ENCODE peak calls at places on chromosomes 1 and 21, in nine cellular contexts. One of them, this sample, is unnamed.

GRCh38 chr1:60547821-60548220 is 474.3 kb upstream of the C1orf87 start:
- DNase-seq in stimulated activated effector memory CD8-positive, alpha-beta T cell treated with anti-CD3 and anti-CD28 coated beads, Interleukin-12 subunit alpha, Interleukin-12 subunit beta, amount 100 ng/mL, for 72 hours: no peak
- DNase-seq in DMS153: peak; percentile 8
- DNase-seq in SK-N-SH: no peak
- DNase-seq in GM23248: no peak
- DNase-seq in epithelial cell of esophagus: no peak
- DNase-seq in fibroblast of pulmonary artery: no peak
- DNase-seq in NCI-H2029 treated with DMSO at 0.1 percent for 48 hours: peak; percentile 100
- DNase-seq in IMR-90: no peak
- DNase-seq in this sample: no peak

GRCh38 chr1:46804027-46804889 is 5.4 kb downstream of the CYP4B1 start:
- DNase-seq in NCI-H2029 treated with DMSO at 0.1 percent for 48 hours: peak; percentile 77
- DNase-seq in stimulated activated effector memory CD8-positive, alpha-beta T cell treated with anti-CD3 and anti-CD28 coated beads, Interleukin-12 subunit alpha, Interleukin-12 subunit beta, amount 100 ng/mL, for 72 hours: peak; percentile 20
- DNase-seq in epithelial cell of esophagus: peak; percentile 39
- DNase-seq in fibroblast of pulmonary artery: no peak
- DNase-seq in SK-N-SH: no peak
- DNase-seq in GM23248: no peak
- DNase-seq in IMR-90: no peak
- DNase-seq in DMS153: no peak
- DNase-seq in this sample: no peak

GRCh38 chr1:183353597-183353996 is 64.6 kb downstream of the NMNAT2 start:
- DNase-seq in fibroblast of pulmonary artery: no peak
- DNase-seq in GM23248: no peak
- DNase-seq in DMS153: no peak
- DNase-seq in NCI-H2029 treated with DMSO at 0.1 percent for 48 hours: no peak
- DNase-seq in stimulated activated effector memory CD8-positive, alpha-beta T cell treated with anti-CD3 and anti-CD28 coated beads, Interleukin-12 subunit alpha, Interleukin-12 subunit beta, amount 100 ng/mL, for 72 hours: no peak
- DNase-seq in IMR-90: no peak
- DNase-seq in epithelial cell of esophagus: no peak
- DNase-seq in SK-N-SH: no peak
- DNase-seq in this sample: peak; percentile 68

GRCh38 chr1:215957692-215958091 is 390.6 kb downstream of the KCTD3 start:
- DNase-seq in DMS153: no peak
- DNase-seq in IMR-90: peak; percentile 66
- DNase-seq in stimulated activated effector memory CD8-positive, alpha-beta T cell treated with anti-CD3 and anti-CD28 coated beads, Interleukin-12 subunit alpha, Interleukin-12 subunit beta, amount 100 ng/mL, for 72 hours: no peak
- DNase-seq in NCI-H2029 treated with DMSO at 0.1 percent for 48 hours: no peak
- DNase-seq in SK-N-SH: peak; percentile 1
- DNase-seq in fibroblast of pulmonary artery: peak; percentile 15
- DNase-seq in epithelial cell of esophagus: no peak
- DNase-seq in GM23248: peak; percentile 1
- DNase-seq in this sample: peak; percentile 10

GRCh38 chr1:46289976-46290375 is 13.4 kb downstream of the LRRC41 start:
- DNase-seq in DMS153: no peak
- DNase-seq in IMR-90: peak; percentile 31
- DNase-seq in NCI-H2029 treated with DMSO at 0.1 percent for 48 hours: no peak
- DNase-seq in GM23248: peak; percentile 30
- DNase-seq in epithelial cell of esophagus: no peak
- DNase-seq in fibroblast of pulmonary artery: no peak
- DNase-seq in SK-N-SH: no peak
- DNase-seq in stimulated activated effector memory CD8-positive, alpha-beta T cell treated with anti-CD3 and anti-CD28 coated beads, Interleukin-12 subunit alpha, Interleukin-12 subunit beta, amount 100 ng/mL, for 72 hours: no peak
- DNase-seq in this sample: no peak

GRCh38 chr21:44920694-44921604 is at the start of gene ITGB2:
- DNase-seq in NCI-H2029 treated with DMSO at 0.1 percent for 48 hours: no peak
- DNase-seq in epithelial cell of esophagus: no peak
- DNase-seq in SK-N-SH: no peak
- DNase-seq in GM23248: no peak
- DNase-seq in fibroblast of pulmonary artery: no peak
- DNase-seq in stimulated activated effector memory CD8-positive, alpha-beta T cell treated with anti-CD3 and anti-CD28 coated beads, Interleukin-12 subunit alpha, Interleukin-12 subunit beta, amount 100 ng/mL, for 72 hours: peak; percentile 78
- DNase-seq in IMR-90: no peak
- DNase-seq in DMS153: no peak
- DNase-seq in this sample: no peak

GRCh38 chr1:81654147-81654546 is 146.6 kb upstream of the ADGRL2 start:
- DNase-seq in SK-N-SH: no peak
- DNase-seq in NCI-H2029 treated with DMSO at 0.1 percent for 48 hours: no peak
- DNase-seq in IMR-90: no peak
- DNase-seq in stimulated activated effector memory CD8-positive, alpha-beta T cell treated with anti-CD3 and anti-CD28 coated beads, Interleukin-12 subunit alpha, Interleukin-12 subunit beta, amount 100 ng/mL, for 72 hours: no peak
- DNase-seq in fibroblast of pulmonary artery: peak; percentile 15
- DNase-seq in GM23248: peak; percentile 1
- DNase-seq in epithelial cell of esophagus: peak; percentile 90
- DNase-seq in DMS153: no peak
- DNase-seq in this sample: no peak

GRCh38 chr1:93576346-93576745 is 105.3 kb downstream of the BCAR3 start:
- DNase-seq in IMR-90: no peak
- DNase-seq in DMS153: peak; percentile 21
- DNase-seq in SK-N-SH: peak; percentile 79
- DNase-seq in NCI-H2029 treated with DMSO at 0.1 percent for 48 hours: no peak
- DNase-seq in GM23248: no peak
- DNase-seq in epithelial cell of esophagus: no peak
- DNase-seq in stimulated activated effector memory CD8-positive, alpha-beta T cell treated with anti-CD3 and anti-CD28 coated beads, Interleukin-12 subunit alpha, Interleukin-12 subunit beta, amount 100 ng/mL, for 72 hours: no peak
- DNase-seq in fibroblast of pulmonary artery: no peak
- DNase-seq in this sample: peak; percentile 81

GRCh38 chr1:193333166-193333565 is 146.8 kb upstream of the B3GALT2 start:
- DNase-seq in NCI-H2029 treated with DMSO at 0.1 percent for 48 hours: no peak
- DNase-seq in stimulated activated effector memory CD8-positive, alpha-beta T cell treated with anti-CD3 and anti-CD28 coated beads, Interleukin-12 subunit alpha, Interleukin-12 subunit beta, amount 100 ng/mL, for 72 hours: no peak
- DNase-seq in DMS153: no peak
- DNase-seq in fibroblast of pulmonary artery: no peak
- DNase-seq in GM23248: no peak
- DNase-seq in SK-N-SH: no peak
- DNase-seq in IMR-90: no peak
- DNase-seq in epithelial cell of esophagus: no peak
- DNase-seq in this sample: no peak

GRCh38 chr1:160284220-160284781 is 632 bp downstream of the PEX19 start:
- DNase-seq in DMS153: no peak
- DNase-seq in NCI-H2029 treated with DMSO at 0.1 percent for 48 hours: no peak
- DNase-seq in epithelial cell of esophagus: peak; percentile 65
- DNase-seq in GM23248: peak; percentile 90
- DNase-seq in fibroblast of pulmonary artery: peak; percentile 75
- DNase-seq in stimulated activated effector memory CD8-positive, alpha-beta T cell treated with anti-CD3 and anti-CD28 coated beads, Interleukin-12 subunit alpha, Interleukin-12 subunit beta, amount 100 ng/mL, for 72 hours: no peak
- DNase-seq in SK-N-SH: no peak
- DNase-seq in IMR-90: peak; percentile 76
- DNase-seq in this sample: peak; percentile 87

GRCh38 chr1:156795787-156796186 is 20.9 kb downstream of the SH2D2A start:
- DNase-seq in epithelial cell of esophagus: no peak
- DNase-seq in SK-N-SH: no peak
- DNase-seq in IMR-90: no peak
- DNase-seq in GM23248: no peak
- DNase-seq in NCI-H2029 treated with DMSO at 0.1 percent for 48 hours: no peak
- DNase-seq in stimulated activated effector memory CD8-positive, alpha-beta T cell treated with anti-CD3 and anti-CD28 coated beads, Interleukin-12 subunit alpha, Interleukin-12 subunit beta, amount 100 ng/mL, for 72 hours: no peak
- DNase-seq in DMS153: no peak
- DNase-seq in fibroblast of pulmonary artery: no peak
- DNase-seq in this sample: no peak

GRCh38 chr21:30340714-30341573 is 3.5 kb upstream of the KRTAP27-1 start:
- DNase-seq in NCI-H2029 treated with DMSO at 0.1 percent for 48 hours: peak; percentile 1
- DNase-seq in GM23248: peak; percentile 51
- DNase-seq in epithelial cell of esophagus: peak; percentile 67
- DNase-seq in stimulated activated effector memory CD8-positive, alpha-beta T cell treated with anti-CD3 and anti-CD28 coated beads, Interleukin-12 subunit alpha, Interleukin-12 subunit beta, amount 100 ng/mL, for 72 hours: no peak
- DNase-seq in fibroblast of pulmonary artery: peak; percentile 53
- DNase-seq in IMR-90: peak; percentile 10
- DNase-seq in DMS153: peak; percentile 13
- DNase-seq in SK-N-SH: peak; percentile 22
- DNase-seq in this sample: peak; percentile 72

GRCh38 chr1:205038132-205038786 is 4.8 kb upstream of the CNTN2 start:
- DNase-seq in IMR-90: no peak
- DNase-seq in epithelial cell of esophagus: no peak
- DNase-seq in stimulated activated effector memory CD8-positive, alpha-beta T cell treated with anti-CD3 and anti-CD28 coated beads, Interleukin-12 subunit alpha, Interleukin-12 subunit beta, amount 100 ng/mL, for 72 hours: no peak
- DNase-seq in SK-N-SH: no peak
- DNase-seq in DMS153: no peak
- DNase-seq in GM23248: no peak
- DNase-seq in fibroblast of pulmonary artery: no peak
- DNase-seq in NCI-H2029 treated with DMSO at 0.1 percent for 48 hours: no peak
- DNase-seq in this sample: no peak

GRCh38 chr21:32442566-32443318 is 30.2 kb downstream of the EVA1C start:
- DNase-seq in epithelial cell of esophagus: peak; percentile 64
- DNase-seq in GM23248: no peak
- DNase-seq in stimulated activated effector memory CD8-positive, alpha-beta T cell treated with anti-CD3 and anti-CD28 coated beads, Interleukin-12 subunit alpha, Interleukin-12 subunit beta, amount 100 ng/mL, for 72 hours: no peak
- DNase-seq in DMS153: no peak
- DNase-seq in NCI-H2029 treated with DMSO at 0.1 percent for 48 hours: no peak
- DNase-seq in SK-N-SH: no peak
- DNase-seq in IMR-90: no peak
- DNase-seq in fibroblast of pulmonary artery: peak; percentile 85
- DNase-seq in this sample: peak; percentile 31

GRCh38 chr1:224856973-224857372 is 72.5 kb upstream of the DNAH14 start:
- DNase-seq in GM23248: no peak
- DNase-seq in SK-N-SH: no peak
- DNase-seq in IMR-90: no peak
- DNase-seq in DMS153: no peak
- DNase-seq in NCI-H2029 treated with DMSO at 0.1 percent for 48 hours: no peak
- DNase-seq in stimulated activated effector memory CD8-positive, alpha-beta T cell treated with anti-CD3 and anti-CD28 coated beads, Interleukin-12 subunit alpha, Interleukin-12 subunit beta, amount 100 ng/mL, for 72 hours: no peak
- DNase-seq in epithelial cell of esophagus: no peak
- DNase-seq in fibroblast of pulmonary artery: no peak
- DNase-seq in this sample: no peak

GRCh38 chr1:156803086-156803851 is 13.4 kb downstream of the SH2D2A start:
- DNase-seq in IMR-90: no peak
- DNase-seq in NCI-H2029 treated with DMSO at 0.1 percent for 48 hours: no peak
- DNase-seq in GM23248: no peak
- DNase-seq in DMS153: no peak
- DNase-seq in fibroblast of pulmonary artery: no peak
- DNase-seq in SK-N-SH: no peak
- DNase-seq in epithelial cell of esophagus: peak; percentile 31
- DNase-seq in stimulated activated effector memory CD8-positive, alpha-beta T cell treated with anti-CD3 and anti-CD28 coated beads, Interleukin-12 subunit alpha, Interleukin-12 subunit beta, amount 100 ng/mL, for 72 hours: no peak
- DNase-seq in this sample: peak; percentile 35

GRCh38 chr1:167425482-167425881 is 92.8 kb downstream of the CD247 start:
- DNase-seq in fibroblast of pulmonary artery: no peak
- DNase-seq in DMS153: no peak
- DNase-seq in stimulated activated effector memory CD8-positive, alpha-beta T cell treated with anti-CD3 and anti-CD28 coated beads, Interleukin-12 subunit alpha, Interleukin-12 subunit beta, amount 100 ng/mL, for 72 hours: no peak
- DNase-seq in IMR-90: no peak
- DNase-seq in epithelial cell of esophagus: no peak
- DNase-seq in SK-N-SH: no peak
- DNase-seq in GM23248: no peak
- DNase-seq in NCI-H2029 treated with DMSO at 0.1 percent for 48 hours: no peak
- DNase-seq in this sample: no peak

GRCh38 chr1:5938068-5938740 is 54.0 kb downstream of the NPHP4 start:
- DNase-seq in fibroblast of pulmonary artery: peak; percentile 42
- DNase-seq in epithelial cell of esophagus: no peak
- DNase-seq in GM23248: peak; percentile 89
- DNase-seq in IMR-90: peak; percentile 81
- DNase-seq in stimulated activated effector memory CD8-positive, alpha-beta T cell treated with anti-CD3 and anti-CD28 coated beads, Interleukin-12 subunit alpha, Interleukin-12 subunit beta, amount 100 ng/mL, for 72 hours: no peak
- DNase-seq in SK-N-SH: no peak
- DNase-seq in DMS153: no peak
- DNase-seq in NCI-H2029 treated with DMSO at 0.1 percent for 48 hours: no peak
- DNase-seq in this sample: peak; percentile 84

GRCh38 chr1:21289700-21290545 is at the start of gene ECE1:
- DNase-seq in NCI-H2029 treated with DMSO at 0.1 percent for 48 hours: no peak
- DNase-seq in IMR-90: no peak
- DNase-seq in DMS153: no peak
- DNase-seq in epithelial cell of esophagus: peak; percentile 41
- DNase-seq in GM23248: peak; percentile 71
- DNase-seq in SK-N-SH: peak; percentile 94
- DNase-seq in stimulated activated effector memory CD8-positive, alpha-beta T cell treated with anti-CD3 and anti-CD28 coated beads, Interleukin-12 subunit alpha, Interleukin-12 subunit beta, amount 100 ng/mL, for 72 hours: peak; percentile 71
- DNase-seq in fibroblast of pulmonary artery: peak; percentile 37
- DNase-seq in this sample: no peak

GRCh38 chr21:41373253-41373652 is 11.4 kb downstream of the MX2 start:
- DNase-seq in fibroblast of pulmonary artery: no peak
- DNase-seq in NCI-H2029 treated with DMSO at 0.1 percent for 48 hours: no peak
- DNase-seq in IMR-90: no peak
- DNase-seq in SK-N-SH: no peak
- DNase-seq in epithelial cell of esophagus: no peak
- DNase-seq in GM23248: no peak
- DNase-seq in stimulated activated effector memory CD8-positive, alpha-beta T cell treated with anti-CD3 and anti-CD28 coated beads, Interleukin-12 subunit alpha, Interleukin-12 subunit beta, amount 100 ng/mL, for 72 hours: no peak
- DNase-seq in DMS153: no peak
- DNase-seq in this sample: no peak

GRCh38 chr1:85663382-85663781 is 44.9 kb downstream of the ZNHIT6 start:
- DNase-seq in DMS153: no peak
- DNase-seq in GM23248: no peak
- DNase-seq in SK-N-SH: no peak
- DNase-seq in stimulated activated effector memory CD8-positive, alpha-beta T cell treated with anti-CD3 and anti-CD28 coated beads, Interleukin-12 subunit alpha, Interleukin-12 subunit beta, amount 100 ng/mL, for 72 hours: no peak
- DNase-seq in IMR-90: no peak
- DNase-seq in fibroblast of pulmonary artery: no peak
- DNase-seq in NCI-H2029 treated with DMSO at 0.1 percent for 48 hours: no peak
- DNase-seq in epithelial cell of esophagus: no peak
- DNase-seq in this sample: no peak

GRCh38 chr1:246043556-246043955 is 463.5 kb downstream of the SMYD3 start:
- DNase-seq in NCI-H2029 treated with DMSO at 0.1 percent for 48 hours: peak; percentile 74
- DNase-seq in IMR-90: no peak
- DNase-seq in SK-N-SH: no peak
- DNase-seq in GM23248: no peak
- DNase-seq in DMS153: peak; percentile 77
- DNase-seq in fibroblast of pulmonary artery: peak; percentile 26
- DNase-seq in stimulated activated effector memory CD8-positive, alpha-beta T cell treated with anti-CD3 and anti-CD28 coated beads, Interleukin-12 subunit alpha, Interleukin-12 subunit beta, amount 100 ng/mL, for 72 hours: no peak
- DNase-seq in epithelial cell of esophagus: peak; percentile 16
- DNase-seq in this sample: peak; percentile 24

GRCh38 chr1:94322696-94323095 is 85.3 kb upstream of the ARHGAP29 start:
- DNase-seq in epithelial cell of esophagus: peak; percentile 51
- DNase-seq in fibroblast of pulmonary artery: peak; percentile 77
- DNase-seq in SK-N-SH: no peak
- DNase-seq in IMR-90: no peak
- DNase-seq in DMS153: no peak
- DNase-seq in stimulated activated effector memory CD8-positive, alpha-beta T cell treated with anti-CD3 and anti-CD28 coated beads, Interleukin-12 subunit alpha, Interleukin-12 subunit beta, amount 100 ng/mL, for 72 hours: no peak
- DNase-seq in NCI-H2029 treated with DMSO at 0.1 percent for 48 hours: no peak
- DNase-seq in GM23248: peak; percentile 28
- DNase-seq in this sample: no peak

GRCh38 chr1:9493326-9493725 is 45.9 kb upstream of the SLC25A33 start:
- DNase-seq in NCI-H2029 treated with DMSO at 0.1 percent for 48 hours: no peak
- DNase-seq in SK-N-SH: no peak
- DNase-seq in IMR-90: no peak
- DNase-seq in epithelial cell of esophagus: no peak
- DNase-seq in stimulated activated effector memory CD8-positive, alpha-beta T cell treated with anti-CD3 and anti-CD28 coated beads, Interleukin-12 subunit alpha, Interleukin-12 subunit beta, amount 100 ng/mL, for 72 hours: no peak
- DNase-seq in DMS153: no peak
- DNase-seq in GM23248: no peak
- DNase-seq in fibroblast of pulmonary artery: no peak
- DNase-seq in this sample: no peak

GRCh38 chr1:93766451-93766850 is 84.8 kb upstream of the BCAR3 start:
- DNase-seq in IMR-90: no peak
- DNase-seq in NCI-H2029 treated with DMSO at 0.1 percent for 48 hours: no peak
- DNase-seq in GM23248: no peak
- DNase-seq in stimulated activated effector memory CD8-positive, alpha-beta T cell treated with anti-CD3 and anti-CD28 coated beads, Interleukin-12 subunit alpha, Interleukin-12 subunit beta, amount 100 ng/mL, for 72 hours: no peak
- DNase-seq in SK-N-SH: no peak
- DNase-seq in fibroblast of pulmonary artery: no peak
- DNase-seq in epithelial cell of esophagus: no peak
- DNase-seq in DMS153: no peak
- DNase-seq in this sample: no peak

GRCh38 chr21:33039542-33039941 is 13.8 kb downstream of the OLIG2 start:
- DNase-seq in epithelial cell of esophagus: no peak
- DNase-seq in NCI-H2029 treated with DMSO at 0.1 percent for 48 hours: no peak
- DNase-seq in IMR-90: no peak
- DNase-seq in GM23248: no peak
- DNase-seq in fibroblast of pulmonary artery: no peak
- DNase-seq in SK-N-SH: no peak
- DNase-seq in stimulated activated effector memory CD8-positive, alpha-beta T cell treated with anti-CD3 and anti-CD28 coated beads, Interleukin-12 subunit alpha, Interleukin-12 subunit beta, amount 100 ng/mL, for 72 hours: no peak
- DNase-seq in DMS153: no peak
- DNase-seq in this sample: no peak